ENCODE peak calls at places on chromosomes 16 and 17, in four cellular contexts. I, F, J and P are unnamed samples.

GRCh38 chr16:6019490-6019991 is 921.9 kb upstream of the EEF2KMT start:
- DNase-seq in F (no peak), J (no peak), I (no peak), P (no peak)

GRCh38 chr16:23434380-23434779 is 18.6 kb downstream of the COG7 start:
- DNase-seq in J (no peak), I (peak; percentile 82), F (peak; percentile 63), P (peak; percentile 78)

GRCh38 chr17:82101301-82101715 is 3.3 kb upstream of the FASN start:
- DNase-seq in I (no peak), J (no peak), F (no peak), P (no peak)

GRCh38 chr16:58411736-58412614 is 19.7 kb downstream of the GINS3 start:
- DNase-seq in I (no peak), F (no peak), J (no peak), P (no peak)

GRCh38 chr17:8151120-8151640 is 1.0 kb downstream of the PER1 start:
- DNase-seq in F (peak; percentile 96), I (peak; percentile 92), J (peak; percentile 95), P (peak; percentile 87)

GRCh38 chr16:15849209-15849981 is 7.4 kb downstream of the MYH11 start:
- DNase-seq in I (no peak), F (no peak), J (no peak), P (no peak)

GRCh38 chr17:2986925-2987324 is 76.5 kb downstream of the OR1D5 start:
- DNase-seq in I (no peak), J (peak; percentile 2), F (no peak), P (no peak)

GRCh38 chr17:31754239-31754945 is 104.7 kb downstream of the COPRS start:
- DNase-seq in F (no peak), I (peak; percentile 92), J (no peak), P (no peak)

GRCh38 chr16:57549730-57550129 is 7.3 kb downstream of the ADGRG5 start:
- DNase-seq in F (no peak), J (no peak), I (no peak), P (no peak)

GRCh38 chr17:39016193-39017153 is 49.3 kb upstream of the FBXO47 start:
- DNase-seq in F (peak; percentile 52), J (no peak), I (no peak), P (peak; percentile 85)

GRCh38 chr17:58686980-58687379 is 4.9 kb downstream of the TEX14 start:
- DNase-seq in I (no peak), F (no peak), J (no peak), P (no peak)

GRCh38 chr17:28895794-28896447 is 1.6 kb downstream of the FLOT2 start:
- DNase-seq in F (no peak), I (no peak), J (peak; percentile 38), P (no peak)

GRCh38 chr16:10993649-10994048 is 49.3 kb downstream of the CLEC16A start:
- DNase-seq in F (no peak), J (no peak), I (no peak), P (no peak)

GRCh38 chr16:27642753-27643152 is 92.8 kb downstream of the KATNIP start:
- DNase-seq in F (peak; percentile 3), J (no peak), I (peak; percentile 52), P (no peak)

GRCh38 chr17:7767425-7768021 is 50.0 kb downstream of the DNAH2 start:
- DNase-seq in F (no peak), J (peak; percentile 70), I (peak; percentile 85), P (no peak)

GRCh38 chr17:48641541-48642058 is 15.4 kb upstream of the HOXB9 start:
- DNase-seq in J (no peak), I (no peak), F (no peak), P (no peak)

DNA sequence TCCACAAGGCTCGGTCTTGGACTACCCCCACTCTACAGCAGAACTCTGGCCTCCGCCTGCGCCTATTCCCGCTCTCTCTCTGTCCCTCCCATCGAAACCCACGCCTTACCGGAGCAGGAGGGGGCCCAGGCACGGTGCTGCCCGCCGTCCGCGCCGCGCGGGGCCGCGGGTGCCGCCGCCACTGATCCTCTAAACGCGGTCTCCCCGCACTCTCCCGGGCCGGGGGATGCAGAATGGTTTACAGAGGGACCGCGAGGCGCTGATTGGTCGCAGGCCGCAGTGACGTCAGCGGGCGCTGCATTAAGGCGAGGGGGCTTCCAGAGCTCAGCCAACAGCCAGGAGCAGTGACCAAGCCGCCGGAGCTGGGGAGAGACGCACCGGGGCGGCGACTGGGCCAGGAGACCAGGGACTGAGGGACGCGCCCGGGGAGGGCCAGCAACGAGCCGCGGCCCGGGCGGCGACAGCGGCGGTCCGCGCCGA is 780 bp upstream of the LHX1 start:
- DNase-seq in F (peak; percentile 29), I (no peak), J (no peak), P (no peak)
- H3K4me3 ChIP-seq in F (peak overlapping the region; percentile 35), I (no peak overlapping the region), J (no peak overlapping the region), P (peak overlapping the region; percentile 35)

GRCh38 chr17:41520821-41521521 is 2.3 kb upstream of the KRT15 start:
- DNase-seq in I (no peak), F (no peak), J (no peak), P (no peak)

GRCh38 chr17:41523225-41523593 is 4.5 kb upstream of the KRT15 start:
- DNase-seq in I (no peak), F (no peak), J (no peak), P (no peak)

GRCh38 chr17:41519501-41520224 is 973 bp upstream of the KRT15 start:
- DNase-seq in J (no peak), F (no peak), I (no peak), P (no peak)

GRCh38 chr17:41522301-41523224 is 3.9 kb upstream of the KRT15 start:
- DNase-seq in J (no peak), F (no peak), I (no peak), P (no peak)

GRCh38 chr17:41521574-41522261 is 3.0 kb upstream of the KRT15 start:
- DNase-seq in J (peak; percentile 90), F (no peak), I (peak; percentile 56), P (no peak)
- H3K4me3 ChIP-seq in J (no peak overlapping the region), F (no peak overlapping the region), I (no peak overlapping the region), P (no peak overlapping the region)

GRCh38 chr17:5405400-5405799 is 14.1 kb downstream of the NUP88 start:
- DNase-seq in J (no peak), F (no peak), I (no peak), P (no peak)
- H3K4me3 ChIP-seq in J (no peak overlapping the region), F (no peak overlapping the region), I (no peak overlapping the region), P (no peak overlapping the region)

DNA sequence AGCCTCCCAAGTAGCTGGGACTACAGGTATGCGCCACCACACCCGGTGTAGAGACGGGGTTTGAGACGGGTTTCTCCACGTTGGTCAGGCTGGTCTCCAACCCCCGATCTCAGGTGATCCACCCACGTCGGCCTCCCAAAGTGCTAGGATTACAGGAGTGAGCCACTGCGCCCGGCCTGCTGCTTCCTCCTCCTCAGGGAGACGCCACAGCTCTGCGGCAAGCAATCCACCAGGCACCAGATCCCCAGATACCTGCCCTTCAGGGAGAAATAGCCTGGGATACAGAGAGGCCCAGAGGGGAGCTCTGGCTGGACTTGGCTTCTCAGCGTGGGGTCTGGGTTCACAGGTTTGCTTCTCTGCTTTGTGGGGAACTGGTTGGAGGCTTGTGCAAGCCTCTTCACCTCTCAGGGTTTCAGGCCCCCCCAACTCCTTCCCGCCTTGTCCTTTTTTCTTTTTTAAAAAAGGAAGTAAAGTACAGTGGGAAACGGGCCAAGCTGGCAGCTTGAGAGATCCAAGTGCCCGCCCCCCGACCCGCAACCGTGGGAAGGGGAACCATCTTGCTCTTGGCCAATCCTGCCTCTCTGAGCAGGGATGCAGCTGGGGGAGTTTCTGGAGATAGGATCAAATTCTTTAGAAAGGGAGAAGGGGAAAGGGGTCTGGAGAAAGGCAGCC is 2.6 kb upstream of the SPHK1 start:
- DNase-seq in I (no peak), J (no peak), F (no peak), P (no peak)
- H3K4me3 ChIP-seq in I (no peak overlapping the region), J (peak overlapping the region; percentile 68), F (no peak overlapping the region), P (no peak overlapping the region)

GRCh38 chr16:63008688-63009087 is 972.5 kb upstream of the CDH8 start:
- DNase-seq in J (no peak), F (no peak), I (no peak), P (no peak)

DNA sequence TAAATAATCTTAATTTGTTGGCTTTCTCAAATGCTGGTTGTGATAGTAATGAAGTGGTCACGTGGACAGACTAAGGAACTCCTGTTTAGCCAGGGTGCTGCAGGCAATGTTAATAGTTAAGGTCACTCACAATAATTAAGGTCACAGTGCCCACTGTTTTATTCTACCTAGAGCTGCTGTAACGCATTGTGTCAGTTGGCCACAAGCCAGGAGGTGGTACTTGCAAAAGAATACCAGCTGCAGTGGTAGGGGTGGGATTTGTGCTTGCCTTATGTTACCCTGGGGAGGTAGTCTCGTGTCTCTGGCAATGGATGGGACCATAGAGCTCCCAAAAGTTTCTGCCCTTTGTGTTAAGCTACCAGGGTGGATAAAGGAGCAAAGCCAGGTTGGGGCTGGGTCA is 969.1 kb upstream of the CDH8 start:
- DNase-seq in F (no peak), I (no peak), J (no peak), P (no peak)
- H3K4me3 ChIP-seq in F (no peak overlapping the region), I (no peak overlapping the region), J (no peak overlapping the region), P (no peak overlapping the region)

GRCh38 chr17:50194441-50195195 is 6.8 kb downstream of the COL1A1 start:
- DNase-seq in J (no peak), F (no peak), I (no peak), P (no peak)

GRCh38 chr17:50191070-50192045 is 10.1 kb downstream of the COL1A1 start:
- DNase-seq in I (no peak), F (no peak), J (no peak), P (no peak)

GRCh38 chr17:50192116-50192872 is 9.1 kb downstream of the COL1A1 start:
- DNase-seq in J (no peak), I (no peak), F (no peak), P (no peak)

GRCh38 chr17:50190278-50191069 is 11.0 kb downstream of the COL1A1 start:
- DNase-seq in F (no peak), J (no peak), I (no peak), P (no peak)

GRCh38 chr17:50192873-50193274 is 8.6 kb downstream of the COL1A1 start:
- DNase-seq in F (no peak), J (no peak), I (no peak), P (no peak)
- H3K4me3 ChIP-seq in F (no peak overlapping the region), J (no peak overlapping the region), I (no peak overlapping the region), P (no peak overlapping the region)

DNA sequence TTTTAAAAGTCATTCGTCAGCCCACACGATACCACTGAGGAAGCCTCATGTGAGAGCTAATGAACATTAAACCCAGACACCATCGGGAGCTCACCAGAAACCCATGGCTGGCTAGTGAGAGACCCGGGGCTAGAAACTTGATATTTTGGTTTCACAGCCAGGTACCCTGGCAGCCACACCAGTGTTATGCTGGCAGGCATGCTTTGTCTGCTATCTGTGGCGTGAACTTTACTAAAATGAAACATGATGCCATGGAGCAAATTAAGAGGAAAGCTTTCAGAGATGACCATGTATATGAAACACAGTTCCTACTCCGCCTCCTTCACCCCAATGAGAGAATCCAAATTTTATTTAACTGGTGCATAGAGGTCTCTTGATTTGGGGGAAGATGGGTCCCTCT is 291.2 kb downstream of the IRX3 start:
- DNase-seq in J (no peak), F (no peak), I (no peak), P (no peak)
- H3K4me3 ChIP-seq in J (no peak overlapping the region), F (no peak overlapping the region), I (no peak overlapping the region), P (no peak overlapping the region)

DNA sequence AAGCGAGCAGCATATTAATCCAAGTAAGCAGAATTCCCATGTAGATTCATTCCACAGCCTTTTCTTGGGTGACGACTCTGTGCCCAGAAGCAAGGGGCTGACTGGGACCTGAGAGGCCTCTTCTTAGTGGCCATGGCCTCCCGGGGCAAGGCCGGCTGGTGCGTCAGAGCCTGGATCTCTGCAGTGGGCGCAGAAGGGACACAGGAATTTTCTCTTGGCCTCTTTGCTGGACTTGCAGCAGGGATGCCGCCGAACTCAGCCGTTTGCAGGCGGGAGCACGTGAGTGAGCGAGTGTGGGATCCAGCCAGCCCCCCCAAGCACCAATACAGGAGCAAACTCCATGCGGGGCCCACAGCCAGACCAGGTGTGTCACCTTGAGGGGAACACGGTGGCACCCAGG is 151.8 kb downstream of the RPTOR start:
- DNase-seq in I (no peak), J (no peak), F (no peak), P (no peak)
- H3K4me3 ChIP-seq in I (no peak overlapping the region), J (no peak overlapping the region), F (no peak overlapping the region), P (no peak overlapping the region)